ENCODE peak calls at places on chromosomes 5 and 9, in nine cellular contexts. C, L, O, P, I, V, B, S and U are unnamed samples.

GRCh38 chr5:132485641-132486317 is 4.8 kb downstream of the IRF1 start:
- DNase-seq in V (no peak), C (no peak), P (no peak), L (no peak), B (peak), I (no peak), O (no peak), S (no peak), U (no peak)

GRCh38 chr9:94687451-94687850 is 39.0 kb upstream of the AOPEP start:
- DNase-seq in O (no peak), P (no peak), I (no peak), S (no peak), L (no peak), V (no peak), C (no peak), B (no peak), U (no peak)

GRCh38 chr5:65818592-65818991 is 96.6 kb downstream of the NLN start:
- DNase-seq in V (no peak), B (no peak), P (no peak), I (no peak), S (no peak), C (no peak), O (no peak), L (no peak), U (no peak)

GRCh38 chr9:133770076-133770777 is 32.1 kb upstream of the SARDH start:
- DNase-seq in L (no peak), S (no peak), O (peak), C (no peak), V (no peak), P (no peak), B (no peak), I (no peak), U (no peak)

GRCh38 chr9:125646222-125647100 is 60.5 kb downstream of the MAPKAP1 start:
- DNase-seq in L (peak), B (no peak), C (peak), P (no peak), V (no peak), I (no peak), S (peak), O (no peak), U (peak)

GRCh38 chr9:136828474-136829140 is 13.7 kb upstream of the AJM1 start:
- DNase-seq in V (no peak), B (no peak), L (no peak), I (no peak), C (no peak), S (no peak), P (no peak), O (no peak), U (no peak)

GRCh38 chr5:14143843-14144585 is 872 bp downstream of the TRIO start:
- DNase-seq in B (peak), C (peak), S (peak), V (no peak), O (peak), P (no peak), L (peak), I (no peak), U (no peak)

GRCh38 chr9:129776938-129777768 is 24.3 kb upstream of the PTGES start:
- DNase-seq in O (peak), C (peak), S (peak), V (peak), I (peak), L (no peak), P (peak), B (peak), U (peak)

GRCh38 chr9:70668751-70669150 is 254.3 kb upstream of the KLF9 start:
- DNase-seq in L (no peak), P (no peak), V (no peak), O (no peak), C (peak), B (no peak), I (no peak), S (peak), U (peak)

GRCh38 chr5:534006-534742 is 9.9 kb upstream of the SLC9A3 start:
- DNase-seq in C (no peak), O (peak), I (no peak), S (no peak), V (no peak), P (no peak), B (no peak), L (no peak), U (no peak)

GRCh38 chr5:139871624-139872023 is 76.0 kb downstream of the PSD2 start:
- DNase-seq in C (no peak), L (no peak), B (no peak), P (no peak), O (no peak), I (no peak), V (no peak), S (no peak), U (no peak)

GRCh38 chr9:109026306-109026705 is 13.0 kb upstream of the CTNNAL1 start:
- DNase-seq in I (no peak), C (no peak), S (no peak), V (no peak), L (no peak), O (no peak), P (no peak), B (no peak), U (no peak)

GRCh38 chr5:127351418-127351817 is 60.8 kb downstream of the MEGF10 start:
- DNase-seq in L (no peak), O (no peak), C (peak), V (no peak), S (peak), I (no peak), P (no peak), B (no peak), U (peak)

GRCh38 chr9:118038713-118039112 is 334.5 kb downstream of the TLR4 start:
- DNase-seq in B (no peak), L (no peak), C (no peak), O (no peak), I (no peak), P (no peak), S (no peak), V (no peak), U (no peak)

GRCh38 chr5:140258016-140258415 is 44.9 kb downstream of the PFDN1 start:
- DNase-seq in I (no peak), B (no peak), P (no peak), C (peak), V (no peak), S (no peak), O (no peak), L (no peak), U (no peak)

GRCh38 chr5:17243287-17244063 is 26.0 kb downstream of the BASP1 start:
- DNase-seq in P (no peak), V (no peak), L (no peak), S (no peak), B (no peak), I (no peak), C (no peak), O (no peak), U (no peak)

GRCh38 chr9:137116728-137117127 is 2.2 kb upstream of the DPP7 start:
- DNase-seq in I (no peak), B (no peak), P (no peak), C (no peak), L (no peak), V (no peak), S (peak), O (no peak), U (no peak)

GRCh38 chr9:129069128-129069824 is 11.6 kb upstream of the DOLPP1 start:
- DNase-seq in L (peak), P (no peak), I (no peak), S (peak), B (peak), O (peak), V (peak), C (no peak), U (peak)

DNA sequence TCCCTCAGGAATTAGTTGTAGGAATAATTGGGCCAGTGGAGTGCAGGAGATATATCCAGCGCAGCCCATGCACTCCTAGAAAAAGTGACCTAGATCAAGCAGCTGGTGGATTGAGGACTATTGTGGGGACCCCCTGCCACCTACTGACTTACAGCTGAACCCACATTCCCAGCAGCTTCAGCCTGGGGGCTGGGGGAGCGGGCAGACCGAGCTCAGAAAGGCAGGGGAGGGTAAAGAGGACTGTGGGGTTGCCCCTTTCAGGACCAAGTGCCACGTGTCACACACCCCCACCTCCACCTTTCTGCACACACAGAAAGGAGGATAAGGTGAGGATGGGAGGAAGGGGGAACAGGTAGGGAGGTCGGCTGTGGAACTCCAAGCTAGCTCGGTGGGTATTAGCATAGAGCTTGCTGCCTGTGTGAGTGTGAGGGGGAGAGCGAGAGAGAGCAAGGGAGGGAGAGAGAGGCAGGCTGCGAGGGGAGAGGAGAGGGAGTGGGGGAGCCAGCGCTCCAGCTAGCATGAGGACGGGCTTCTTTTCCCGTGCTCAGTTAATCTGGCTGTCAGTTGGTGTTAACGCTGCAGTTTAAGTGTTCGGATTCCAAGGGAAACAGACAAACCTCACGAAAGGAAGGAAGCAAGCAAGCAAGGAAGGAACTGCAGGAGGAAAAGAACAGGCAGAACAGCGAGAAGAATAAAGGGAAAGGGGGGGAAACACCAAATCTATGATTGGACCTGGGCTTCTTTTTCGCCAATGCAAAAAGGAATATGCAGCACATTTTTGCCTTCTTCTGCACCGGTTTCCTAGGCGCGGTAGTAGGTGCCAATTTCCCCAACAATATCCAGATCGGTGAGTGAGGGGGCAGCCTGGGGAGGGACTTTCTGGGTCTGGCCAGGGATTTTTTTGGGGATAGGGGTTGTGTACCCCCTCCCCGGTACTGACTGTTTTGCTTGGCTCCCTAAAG is at the start of gene GRIA1:
- DNase-seq in C (peak), O (no peak), I (no peak), V (no peak), B (no peak), P (no peak), L (no peak), S (peak), U (peak)
- H3K4me3 ChIP-seq in C (peak), O (no peak), I (no peak), V (no peak), B (peak), P (no peak), L (no peak), S (peak), U (no peak)

DNA sequence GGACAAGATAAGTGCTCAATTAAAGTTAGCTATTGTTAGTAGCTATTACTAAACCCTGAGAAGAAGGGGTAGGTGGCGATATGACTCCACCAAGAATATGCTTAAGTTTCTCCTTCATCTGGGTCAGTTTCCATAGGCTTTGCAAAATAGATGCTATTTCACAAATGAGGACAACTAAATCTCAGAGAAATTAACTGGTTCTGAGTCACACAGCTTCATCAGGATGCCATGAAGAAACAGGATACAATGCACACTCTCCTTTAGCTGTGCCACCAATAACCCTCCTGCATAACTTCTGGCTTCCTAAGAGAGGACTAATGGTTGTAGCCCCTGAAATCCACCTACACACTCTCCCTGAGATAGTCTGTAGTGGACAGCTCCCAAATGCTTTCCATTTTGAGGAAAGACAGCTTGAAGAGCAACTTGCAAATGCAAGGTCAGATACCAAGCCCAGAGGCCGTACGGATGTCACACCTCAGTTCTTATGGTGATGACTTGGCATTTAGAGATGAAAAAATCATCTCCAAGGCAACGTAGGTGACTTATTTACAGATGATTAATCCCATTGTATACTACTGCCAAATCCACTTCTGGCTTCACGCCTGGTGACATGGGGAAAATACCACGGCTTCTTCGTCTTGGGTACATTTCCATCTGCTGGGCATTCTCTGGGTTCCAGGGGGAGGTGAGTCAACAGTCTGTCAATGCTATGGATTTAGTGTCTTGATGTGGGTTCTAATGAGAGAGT is 251.4 kb upstream of the IL12B start:
- DNase-seq in L (no peak), S (peak), V (no peak), O (no peak), C (peak), B (no peak), I (peak), P (peak), U (peak)
- TF ChIP-seq CTCF in L (no peak), S (peak), V (no peak), O (no peak), C (peak), B (no peak), I (no peak), P (no peak), U (peak)

DNA sequence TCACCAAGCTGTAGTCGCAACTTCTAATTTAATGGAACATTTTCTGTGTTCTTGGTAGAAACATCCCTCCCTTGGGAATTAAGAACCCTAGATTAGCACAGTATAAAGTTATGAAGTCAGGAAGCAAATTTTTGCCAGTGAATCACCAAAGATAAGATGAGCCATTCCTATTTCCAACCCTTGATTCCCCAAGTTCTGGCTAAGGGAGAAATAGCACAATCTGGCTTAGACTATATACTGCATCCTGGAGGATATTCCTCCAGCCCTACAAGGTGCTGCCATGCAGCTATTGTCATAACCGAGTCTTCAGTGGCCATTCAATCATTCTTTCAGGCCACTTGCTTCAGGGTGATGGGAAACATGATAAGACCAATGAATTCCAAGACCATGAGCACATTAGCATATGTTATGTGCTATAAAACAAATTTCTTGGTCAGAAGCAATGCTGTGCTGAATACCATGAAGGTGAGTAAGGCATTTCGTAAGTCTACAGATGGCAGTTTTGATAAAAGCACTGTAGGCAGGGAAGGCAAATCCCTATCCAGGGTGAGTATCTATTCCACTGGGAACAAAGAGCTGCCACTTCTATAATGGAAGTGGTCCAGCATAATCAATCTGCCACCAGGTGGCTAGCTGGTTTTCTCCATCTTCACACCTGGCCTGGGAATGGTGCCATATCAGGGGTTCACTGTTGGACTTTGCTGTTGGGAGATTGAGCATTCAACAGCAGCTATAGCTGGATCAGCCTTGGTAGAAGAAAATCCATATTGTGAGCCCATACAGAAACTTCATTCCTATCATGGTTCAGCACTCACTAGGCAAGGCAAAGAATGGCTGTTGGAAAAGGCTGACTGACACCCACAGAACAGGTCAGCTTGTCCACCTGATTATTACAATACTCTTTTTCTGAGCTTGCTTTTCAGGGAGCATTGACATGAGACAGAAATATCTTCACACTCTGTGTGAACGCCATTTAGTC is 19.6 kb upstream of the ARL15 start:
- DNase-seq in V (no peak), I (no peak), B (no peak), L (no peak), S (peak), O (no peak), P (no peak), C (peak), U (peak)
- H3K4me3 ChIP-seq in V (no peak), I (no peak), B (no peak), L (no peak), S (no peak), O (no peak), P (no peak), C (no peak), U (no peak)

DNA sequence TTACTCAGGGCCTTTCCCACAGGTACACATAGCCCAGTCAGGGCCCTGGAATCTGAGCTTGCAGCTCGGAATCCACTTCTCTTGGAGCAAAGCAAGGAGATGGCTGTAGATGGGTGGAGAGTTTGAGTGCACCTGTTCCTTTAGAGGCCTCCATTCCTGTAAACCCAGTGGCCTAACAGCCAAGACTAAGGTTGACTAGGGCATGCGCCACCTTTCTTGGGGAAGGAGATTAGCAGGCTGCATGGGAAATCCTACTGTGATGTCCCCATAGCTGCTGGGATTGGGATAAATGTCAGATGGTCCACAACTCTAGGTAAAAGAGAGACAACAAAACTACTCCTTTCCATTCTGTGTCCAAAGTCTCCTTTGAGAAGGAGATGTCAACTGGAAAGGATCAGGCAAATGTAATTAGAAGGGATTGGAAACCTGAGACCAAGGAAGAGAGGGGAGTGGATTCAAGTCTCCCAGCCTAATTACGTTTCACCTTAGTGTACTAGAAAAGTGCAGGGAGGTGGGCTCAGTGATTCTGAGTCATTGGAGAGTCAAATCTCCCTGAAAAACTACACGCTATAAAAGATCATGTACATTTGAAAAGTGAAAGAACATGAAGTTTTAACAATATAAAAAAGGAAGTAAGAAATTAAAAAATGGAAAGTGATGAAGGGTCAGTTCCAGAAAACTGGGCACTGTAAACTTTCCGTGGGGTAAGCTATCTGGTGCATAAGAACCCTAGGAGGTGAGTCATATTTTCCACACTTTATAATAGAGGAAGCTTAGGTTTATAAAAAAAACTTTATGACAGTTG is 104.2 kb downstream of the SEC61B start:
- DNase-seq in L (no peak), I (no peak), S (peak), O (no peak), B (no peak), V (no peak), C (peak), P (no peak), U (peak)
- TF ChIP-seq CTCF in L (no peak), I (peak), S (no peak), O (no peak), B (no peak), V (no peak), C (no peak), P (no peak), U (no peak)

GRCh38 chr9:110967196-110967595 is 71.1 kb downstream of the LPAR1 start:
- DNase-seq in V (no peak), L (no peak), S (no peak), I (no peak), O (no peak), B (no peak), P (no peak), C (no peak), U (no peak)
- H3K4me3 ChIP-seq in V (no peak), L (no peak), S (no peak), I (no peak), O (no peak), B (no peak), P (no peak), C (no peak), U (no peak)

GRCh38 chr5:175383350-175383749 is 60.6 kb downstream of the DRD1 start:
- DNase-seq in V (no peak), B (no peak), P (peak), S (no peak), O (no peak), C (peak), I (no peak), L (no peak), U (no peak)
- TF ChIP-seq CTCF in V (no peak), B (no peak), P (no peak), S (no peak), O (no peak), C (no peak), I (no peak), L (no peak), U (no peak)

GRCh38 chr5:170305016-170305645 is 7.6 kb upstream of the LCP2 start:
- DNase-seq in I (no peak), C (no peak), P (no peak), S (no peak), L (no peak), O (no peak), B (no peak), V (no peak), U (no peak)

GRCh38 chr5:170303564-170303963 is 6.0 kb upstream of the LCP2 start:
- DNase-seq in B (no peak), P (no peak), O (no peak), V (no peak), I (no peak), S (no peak), C (no peak), L (no peak), U (no peak)

GRCh38 chr5:170301149-170301548 is 3.6 kb upstream of the LCP2 start:
- DNase-seq in C (no peak), S (no peak), L (no peak), V (no peak), I (no peak), O (no peak), P (no peak), B (no peak), U (no peak)

GRCh38 chr5:170301901-170302728 is 4.5 kb upstream of the LCP2 start:
- DNase-seq in B (no peak), S (no peak), V (no peak), L (no peak), I (no peak), P (no peak), O (no peak), C (no peak), U (no peak)

GRCh38 chr5:170302729-170303501 is 5.3 kb upstream of the LCP2 start:
- DNase-seq in B (peak), C (no peak), L (peak), S (peak), P (no peak), V (no peak), I (no peak), O (peak), U (no peak)
- H3K4me3 ChIP-seq in B (no peak), C (no peak), L (no peak), S (no peak), P (no peak), V (no peak), I (no peak), O (no peak), U (no peak)

GRCh38 chr9:80285325-80285724 is 713.6 kb downstream of the TLE4 start:
- DNase-seq in C (peak), O (no peak), V (peak), I (no peak), L (no peak), B (no peak), S (peak), P (no peak), U (peak)
- TF ChIP-seq CTCF in C (peak), O (no peak), V (no peak), I (no peak), L (no peak), B (no peak), S (peak), P (no peak), U (peak)

GRCh38 chr5:160506006-160507004 is 84.7 kb downstream of the PTTG1 start:
- DNase-seq in B (peak), C (peak), P (no peak), L (peak), S (peak), V (peak), O (peak), I (no peak), U (peak)
- H3K4me3 ChIP-seq in B (no peak), C (no peak), P (no peak), L (peak), S (no peak), V (no peak), O (no peak), I (no peak), U (no peak)